ENCODE peak calls at places on chromosomes 3 and 15, in six cellular contexts. I, L, Z, H, J and P are unnamed samples.

GRCh38 chr3:68088216-68088615 is 433.8 kb upstream of the SUCLG2 start:
- DNase-seq in L (no peak), H (no peak), J (no peak), I (no peak), Z (peak; percentile 48), P (no peak)

GRCh38 chr15:80177151-80177550 is 24.4 kb downstream of the FAH start:
- DNase-seq in I (no peak), Z (no peak), H (no peak), J (no peak), L (no peak), P (no peak)

GRCh38 chr3:49534581-49535495 is 19.4 kb upstream of the BSN start:
- DNase-seq in Z (no peak), L (no peak), I (no peak), J (peak; percentile 43), H (no peak), P (no peak)

GRCh38 chr15:68344600-68344999 is 67.1 kb downstream of the FEM1B start:
- DNase-seq in L (no peak), Z (no peak), J (no peak), H (no peak), I (no peak), P (no peak)

GRCh38 chr3:194138098-194138474 is 2.1 kb downstream of the HES1 start:
- DNase-seq in I (no peak), H (no peak), L (no peak), Z (no peak), J (no peak), P (peak; percentile 43)

GRCh38 chr3:139388961-139389551 is 391 bp downstream of the COPB2 start:
- DNase-seq in H (no peak), I (peak; percentile 12), Z (peak; percentile 41), J (peak; percentile 26), L (no peak), P (peak; percentile 23)

GRCh38 chr3:148173836-148174235 is 523.9 kb upstream of the AGTR1 start:
- DNase-seq in L (no peak), I (peak; percentile 30), Z (no peak), H (no peak), J (no peak), P (peak; percentile 86)

GRCh38 chr15:80578206-80578595 is 116.9 kb upstream of the ABHD17C start:
- DNase-seq in I (no peak), J (no peak), L (no peak), H (no peak), Z (no peak), P (no peak)

GRCh38 chr15:94229591-94230365 is 1.6 kb upstream of the MCTP2 start:
- DNase-seq in Z (peak; percentile 49), L (no peak), I (peak; percentile 55), H (no peak), J (no peak), P (no peak)

GRCh38 chr15:75620776-75621536 is 4.6 kb downstream of the SNUPN start:
- DNase-seq in H (peak; percentile 67), I (no peak), J (peak; percentile 77), L (no peak), Z (no peak), P (peak; percentile 94)

GRCh38 chr15:46892621-46893160 is 824.6 kb upstream of the SEMA6D start:
- DNase-seq in I (no peak), H (no peak), L (no peak), Z (no peak), J (no peak), P (no peak)

GRCh38 chr15:100029868-100030479 is 296.7 kb upstream of the LYSMD4 start:
- DNase-seq in Z (no peak), I (no peak), L (no peak), J (no peak), H (no peak), P (no peak)

GRCh38 chr3:146217324-146217723 is 33.6 kb downstream of the PLSCR4 start:
- DNase-seq in J (no peak), Z (no peak), L (no peak), I (no peak), H (no peak), P (peak; percentile 21)

GRCh38 chr15:78263351-78263781 is 996 bp upstream of the DNAJA4 start:
- DNase-seq in H (no peak), J (no peak), L (no peak), Z (no peak), I (no peak), P (no peak)

GRCh38 chr15:71048913-71049675 is 66.2 kb upstream of the THSD4 start:
- DNase-seq in H (no peak), L (no peak), Z (no peak), J (no peak), I (no peak), P (peak; percentile 97)

GRCh38 chr3:78201066-78201465 is 1161.2 kb downstream of the ROBO2 start:
- DNase-seq in J (no peak), I (no peak), Z (no peak), H (no peak), L (no peak), P (peak; percentile 20)

DNA sequence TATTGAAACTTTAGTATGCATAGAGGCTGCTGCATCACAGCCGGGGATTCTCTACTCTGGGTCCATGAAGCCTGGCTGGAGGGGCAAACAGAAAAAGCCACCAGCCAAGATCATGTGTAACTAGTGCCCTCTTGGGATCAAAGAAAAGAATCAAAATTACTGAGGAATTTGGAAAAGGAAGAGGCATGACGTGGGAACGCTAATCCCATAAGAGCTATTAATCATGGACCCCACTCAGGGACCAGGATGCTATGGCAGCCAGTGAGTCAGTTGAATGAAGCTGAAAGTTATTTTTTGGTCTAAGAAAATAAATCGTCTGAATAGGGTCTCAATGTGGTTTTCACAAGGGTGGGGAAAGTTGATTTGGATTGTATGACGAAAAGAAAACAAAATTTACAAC is 1165.1 kb downstream of the ROBO2 start:
- DNase-seq in J (no peak), H (no peak), Z (no peak), L (no peak), I (no peak), P (peak; percentile 61)
- H3K4me3 ChIP-seq in J (no peak overlapping the region), H (no peak overlapping the region), Z (no peak overlapping the region), L (no peak overlapping the region), I (no peak overlapping the region), P (peak overlapping the region; percentile 23)

GRCh38 chr3:30610702-30611410 is 4.5 kb downstream of the TGFBR2 start:
- DNase-seq in I (no peak), L (no peak), Z (no peak), J (no peak), H (no peak), P (no peak)
- H3K4me3 ChIP-seq in I (no peak overlapping the region), L (peak overlapping the region; percentile 60), Z (peak overlapping the region; percentile 89), J (peak overlapping the region; percentile 4), H (peak overlapping the region; percentile 67), P (no peak overlapping the region)

GRCh38 chr3:46946856-46947544 is 29.5 kb downstream of the CCDC12 start:
- DNase-seq in J (peak; percentile 73), Z (peak; percentile 82), I (no peak), L (no peak), H (peak; percentile 67), P (peak; percentile 44)
- H3K4me3 ChIP-seq in J (peak overlapping the region; percentile 5), Z (no peak overlapping the region), I (no peak overlapping the region), L (peak overlapping the region; percentile 4), H (peak overlapping the region; percentile 1), P (no peak overlapping the region)

GRCh38 chr15:89378699-89379422 is 44.2 kb upstream of the POLG start:
- DNase-seq in H (no peak), I (no peak), Z (no peak), L (no peak), J (no peak), P (no peak)

GRCh38 chr15:89377042-89377841 is 42.6 kb upstream of the POLG start:
- DNase-seq in Z (no peak), J (no peak), I (no peak), L (no peak), H (no peak), P (no peak)

GRCh38 chr15:89379423-89379735 is 44.8 kb upstream of the POLG start:
- DNase-seq in I (no peak), L (no peak), H (no peak), J (no peak), Z (no peak), P (no peak)

GRCh38 chr15:89376441-89376840 is 41.8 kb upstream of the POLG start:
- DNase-seq in J (no peak), L (no peak), I (no peak), H (no peak), Z (no peak), P (no peak)

GRCh38 chr15:89377842-89378698 is 43.4 kb upstream of the POLG start:
- DNase-seq in H (no peak), J (no peak), I (no peak), L (no peak), Z (no peak), P (no peak)
- H3K4me3 ChIP-seq in H (peak overlapping the region; percentile 42), J (peak overlapping the region; percentile 33), I (no peak overlapping the region), L (no peak overlapping the region), Z (peak overlapping the region; percentile 53), P (no peak overlapping the region)

GRCh38 chr3:169940486-169941181 is 26.0 kb upstream of the SEC62 start:
- DNase-seq in J (no peak), Z (no peak), H (no peak), I (peak; percentile 92), L (no peak), P (no peak)

GRCh38 chr3:169939751-169940150 is 26.9 kb upstream of the SEC62 start:
- DNase-seq in I (peak; percentile 30), L (no peak), J (no peak), H (no peak), Z (no peak), P (no peak)

GRCh38 chr3:169945313-169945712 is 21.3 kb upstream of the SEC62 start:
- DNase-seq in H (peak; percentile 44), J (peak; percentile 39), L (no peak), I (peak; percentile 97), Z (no peak), P (peak; percentile 24)

GRCh38 chr3:169939320-169939719 is 27.3 kb upstream of the SEC62 start:
- DNase-seq in I (no peak), J (no peak), Z (no peak), L (no peak), H (no peak), P (no peak)
- H3K4me3 ChIP-seq in I (no peak overlapping the region), J (no peak overlapping the region), Z (no peak overlapping the region), L (no peak overlapping the region), H (no peak overlapping the region), P (no peak overlapping the region)

GRCh38 chr3:4845882-4846281 is 133.4 kb upstream of the BHLHE40 start:
- DNase-seq in H (no peak), Z (no peak), I (peak; percentile 87), L (no peak), J (no peak), P (no peak)
- H3K4me3 ChIP-seq in H (no peak overlapping the region), Z (no peak overlapping the region), I (no peak overlapping the region), L (no peak overlapping the region), J (no peak overlapping the region), P (no peak overlapping the region)